ENCODE peak calls at places on chromosomes 5 and 9, in eight cellular contexts. Q is colonic mucosa, S is HCT116, E is RWPE2, P is brain microvascular endothelial cell, M is tibial nerve, F is neural progenitor cell, G is cardiac muscle cell. L is an unnamed sample.

GRCh38 chr5:103232393-103232999 is 26.1 kb upstream of the MACIR start:
- DNase-seq in Q (no peak), S (peak; percentile 36), E (no peak), P (peak; percentile 58), M (no peak), F (no peak), G (peak; percentile 51), L (no peak)

GRCh38 chr5:160692272-160692671 is 159.7 kb downstream of the ATP10B start:
- DNase-seq in Q (no peak), S (no peak), E (no peak), P (no peak), M (no peak), F (no peak), G (no peak), L (no peak)

GRCh38 chr9:76562511-76562911 is 103.5 kb downstream of the GCNT1 start:
- DNase-seq in Q (no peak), S (no peak), E (no peak), P (peak; percentile 35), M (no peak), F (no peak), G (no peak), L (no peak)

GRCh38 chr5:41796061-41796460 is 74.2 kb downstream of the OXCT1 start:
- DNase-seq in Q (no peak), S (no peak), E (no peak), P (no peak), M (no peak), F (no peak), G (no peak), L (no peak)

GRCh38 chr5:62633243-62633642 is 54.6 kb downstream of the LRRC70 start:
- DNase-seq in Q (no peak), S (no peak), E (no peak), P (no peak), M (no peak), F (no peak), G (no peak), L (no peak)

GRCh38 chr9:2727966-2728613 is 10.8 kb downstream of the KCNV2 start:
- DNase-seq in Q (no peak), S (peak; percentile 4), E (no peak), P (peak; percentile 68), M (no peak), F (peak; percentile 43), G (peak; percentile 56), L (no peak)

GRCh38 chr5:150999704-151000452 is 20.5 kb upstream of the GPX3 start:
- DNase-seq in Q (no peak), S (no peak), E (no peak), P (peak; percentile 30), M (peak; percentile 80), F (no peak), G (no peak), L (no peak)

GRCh38 chr9:136964171-136964689 is 12.2 kb downstream of the LCN12 start:
- DNase-seq in Q (peak; percentile 88), S (no peak), E (no peak), P (no peak), M (no peak), F (no peak), G (no peak), L (no peak)

GRCh38 chr5:38556115-38556598 is 289 bp downstream of the LIFR start:
- DNase-seq in Q (no peak), S (no peak), E (no peak), P (peak; percentile 7), M (no peak), F (no peak), G (no peak), L (no peak)

GRCh38 chr5:52810426-52810825 is 22.7 kb downstream of the ITGA1 start:
- DNase-seq in Q (no peak), S (no peak), E (no peak), P (no peak), M (no peak), F (no peak), G (no peak), L (no peak)
- TF ChIP-seq CTCF in Q (no peak), S (no peak), E (no peak), P (no peak), M (no peak), F (no peak), G (no peak), L (no peak)

DNA sequence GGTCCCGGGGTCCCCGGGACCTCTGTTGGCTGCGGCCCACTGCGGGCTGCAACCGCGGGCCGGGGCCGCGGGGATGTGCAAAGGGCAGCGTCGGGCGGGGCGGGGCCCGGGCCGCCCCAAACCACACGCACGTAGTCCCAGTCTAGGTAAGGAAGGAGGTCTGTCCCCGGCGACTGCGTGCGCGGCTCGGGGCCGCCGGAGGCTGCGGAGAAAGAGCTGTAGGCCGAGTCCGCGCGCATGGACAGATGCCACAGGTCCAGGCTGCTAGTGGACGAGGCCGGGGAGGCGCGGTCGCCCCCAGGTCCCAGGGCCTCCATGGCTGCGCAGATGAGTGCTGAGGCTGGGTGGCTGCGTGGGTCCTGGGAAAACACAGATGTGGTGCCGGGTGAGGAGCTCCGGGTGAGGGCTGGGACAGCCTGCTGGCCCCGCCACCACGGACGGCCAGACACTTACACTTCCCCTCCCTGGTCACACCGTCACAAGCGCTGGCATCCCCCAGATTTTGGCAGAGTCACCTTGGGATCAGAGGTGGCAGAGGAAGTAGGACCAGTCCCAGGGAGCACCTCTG is 4.5 kb downstream of the SHROOM1 start:
- DNase-seq in Q (no peak), S (no peak), E (no peak), P (no peak), M (no peak), F (peak; percentile 57), G (no peak), L (no peak)
- H3K27me3 ChIP-seq in Q (no peaks in the 10 kb centered on the region), S (no peaks in the 10 kb centered on the region), E (no peaks in the 10 kb centered on the region), P (no peaks in the 10 kb centered on the region), M (no peaks in the 10 kb centered on the region), F (peaks cover 100% of the 10 kb centered on the region), G (peaks cover 59% of the 10 kb centered on the region), L (peaks cover 2% of the 10 kb centered on the region)

DNA sequence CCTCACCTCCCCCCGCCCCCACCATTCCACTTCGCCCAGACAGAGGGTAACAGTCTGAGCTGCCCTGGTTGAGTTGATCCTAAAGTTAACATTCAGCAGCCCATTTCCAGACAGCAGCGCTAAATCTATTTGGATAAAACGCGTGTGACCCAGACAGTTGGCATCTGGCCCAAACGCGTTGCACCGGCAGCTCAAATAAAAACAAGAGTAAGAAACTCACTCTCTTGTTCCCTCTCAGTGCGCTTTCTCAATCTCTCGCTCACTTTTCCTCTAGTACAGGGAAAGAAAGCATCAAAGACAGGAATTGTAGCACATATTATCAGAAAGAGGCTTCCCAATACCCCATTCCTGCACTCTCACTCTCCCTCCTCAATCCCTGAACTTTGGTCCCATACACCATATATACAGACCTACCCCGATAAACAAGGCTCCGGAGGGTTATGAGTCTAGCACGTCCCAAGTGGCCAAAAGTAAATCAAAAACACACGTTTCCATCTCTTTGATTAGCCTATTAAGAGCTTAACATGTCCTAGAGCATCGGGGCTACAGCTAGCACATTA is 1.3 kb downstream of the ADAMTS6 start:
- DNase-seq in Q (peak; percentile 81), S (no peak), E (peak; percentile 58), P (peak; percentile 94), M (peak; percentile 61), F (peak; percentile 28), G (peak; percentile 62), L (no peak)
- H3K4me3 ChIP-seq in Q (peak overlapping the region; percentile 26), S (no peak overlapping the region), E (peak overlapping the region; percentile 45), P (peak overlapping the region; percentile 75), M (peak overlapping the region; percentile 21), F (peak overlapping the region; percentile 59), G (peak overlapping the region; percentile 48), L (peak overlapping the region; percentile 38)

GRCh38 chr5:132147663-132148062 is 74.1 kb downstream of the CSF2 start:
- DNase-seq in Q (no peak), S (no peak), E (no peak), P (no peak), M (no peak), F (no peak), G (no peak), L (no peak)
- TF ChIP-seq CTCF in Q (no peak), S (no peak), E (no peak), P (no peak), M (no peak), F (no peak), G (no peak), L (no peak)

GRCh38 chr9:91421987-91422765 is 1.5 kb downstream of the NFIL3 start:
- DNase-seq in Q (peak; percentile 50), S (no peak), E (no peak), P (peak; percentile 36), M (no peak), F (no peak), G (peak; percentile 64), L (no peak)
- H3K27me3 ChIP-seq in Q (no peaks in the 10 kb centered on the region), S (no peaks in the 10 kb centered on the region), E (no peaks in the 10 kb centered on the region), P (no peaks in the 10 kb centered on the region), M (no peaks in the 10 kb centered on the region), F (peaks cover 41% of the 10 kb centered on the region), G (no peaks in the 10 kb centered on the region), L (no peaks in the 10 kb centered on the region)

GRCh38 chr5:111757582-111758283 is 739 bp upstream of the NREP start:
- DNase-seq in Q (peak; percentile 93), S (peak; percentile 55), E (peak; percentile 93), P (peak; percentile 93), M (peak; percentile 68), F (peak; percentile 83), G (peak; percentile 91), L (no peak)

GRCh38 chr5:111756701-111757581 is at the start of gene NREP:
- DNase-seq in Q (peak; percentile 82), S (peak; percentile 71), E (peak; percentile 90), P (peak; percentile 97), M (peak; percentile 80), F (peak; percentile 93), G (peak; percentile 94), L (peak; percentile 89)

GRCh38 chr5:111754190-111754589 is 2.8 kb downstream of the NREP start:
- DNase-seq in Q (no peak), S (no peak), E (no peak), P (no peak), M (no peak), F (no peak), G (no peak), L (no peak)

GRCh38 chr5:111755264-111755941 is 1.6 kb downstream of the NREP start:
- DNase-seq in Q (no peak), S (no peak), E (no peak), P (no peak), M (no peak), F (no peak), G (no peak), L (no peak)

DNA sequence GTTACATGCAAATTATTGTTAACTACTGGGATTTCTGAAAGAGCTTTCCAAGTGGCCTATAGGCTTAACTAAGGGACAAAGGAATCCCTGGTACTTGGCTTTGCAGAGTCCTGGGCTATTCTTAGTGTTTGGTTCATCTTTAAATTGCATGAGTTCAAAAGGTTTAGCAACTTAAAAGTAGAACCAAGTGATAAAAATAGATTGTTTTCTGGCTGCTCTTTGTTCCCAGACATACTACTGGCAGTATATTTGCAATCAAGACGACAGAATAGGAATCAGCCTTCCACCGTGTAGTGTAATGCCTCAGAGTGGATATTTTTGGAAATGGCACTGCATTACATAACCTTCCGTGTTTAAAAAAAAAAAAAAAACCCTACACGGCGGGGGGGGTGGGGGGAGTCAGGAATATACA is 1.0 kb downstream of the NREP start:
- DNase-seq in Q (no peak), S (no peak), E (no peak), P (no peak), M (no peak), F (peak; percentile 34), G (peak; percentile 71), L (no peak)
- H3K4me3 ChIP-seq in Q (no peak overlapping the region), S (no peak overlapping the region), E (peak overlapping the region; percentile 83), P (peak overlapping the region; percentile 84), M (peak overlapping the region; percentile 54), F (peak overlapping the region; percentile 99), G (peak overlapping the region; percentile 85), L (peak overlapping the region; percentile 61)

L was measured in kidney epithelial cell.